ENCODE peak calls at places on chromosomes 4 and X, in seven cellular contexts. W, Y, P, X, D, N and S are unnamed samples.

GRCh38 chr4:3723232-3723642 is 42.9 kb upstream of the ADRA2C start:
- DNase-seq in D (no peak), N (no peak), Y (no peak), X (no peak), P (no peak), W (no peak), S (no peak)

GRCh38 chrX:38817004-38817703 is 15.9 kb downstream of the MID1IP1 start:
- DNase-seq in P (peak; percentile 53), D (no peak), N (peak; percentile 53), X (no peak), Y (peak; percentile 22), W (no peak), S (peak; percentile 64)

GRCh38 chr4:129926936-129927335 is 831.0 kb downstream of the C4orf33 start:
- DNase-seq in N (no peak), Y (peak; percentile 52), P (peak; percentile 5), D (no peak), X (no peak), W (no peak), S (no peak)

GRCh38 chr4:10033191-10033881 is 12.0 kb upstream of the SLC2A9 start:
- DNase-seq in P (peak; percentile 8), N (no peak), W (no peak), X (peak; percentile 17), Y (no peak), D (no peak), S (peak; percentile 72)

GRCh38 chrX:97389761-97390192 is 506.1 kb downstream of the RPA4 start:
- DNase-seq in N (no peak), X (no peak), D (no peak), Y (no peak), P (peak; percentile 68), W (no peak), S (no peak)

GRCh38 chrX:68072016-68072415 is 361.3 kb downstream of the OPHN1 start:
- DNase-seq in W (no peak), X (no peak), P (peak; percentile 58), Y (peak; percentile 2), N (no peak), D (no peak), S (no peak)

GRCh38 chr4:54484361-54484760 is 173.4 kb upstream of the KIT start:
- DNase-seq in N (no peak), W (no peak), D (no peak), Y (no peak), X (peak; percentile 72), P (peak; percentile 18), S (no peak)

GRCh38 chrX:72052415-72053090 is 79.2 kb downstream of the RTL5 start:
- DNase-seq in Y (peak; percentile 21), D (no peak), W (no peak), P (no peak), X (no peak), N (no peak), S (no peak)

GRCh38 chr4:140358281-140358680 is 15.2 kb upstream of the SCOC start:
- DNase-seq in N (no peak), X (no peak), P (no peak), W (no peak), D (no peak), Y (no peak), S (no peak)

GRCh38 chrX:155747520-155747919 is 133.6 kb upstream of the VAMP7 start:
- DNase-seq in D (no peak), W (no peak), N (no peak), Y (peak; percentile 8), P (peak; percentile 54), X (no peak), S (peak; percentile 53)
- H3K4me3 ChIP-seq in D (no peak overlapping the region), W (no peak overlapping the region), N (no peak overlapping the region), Y (no peak overlapping the region), P (no peak overlapping the region), X (no peak overlapping the region), S (no peak overlapping the region)

GRCh38 chr4:104490096-104490769 is 4.5 kb downstream of the CXXC4 start:
- DNase-seq in W (no peak), X (no peak), Y (no peak), P (no peak), D (no peak), N (no peak), S (no peak)

GRCh38 chr4:104489731-104490095 is 5.0 kb downstream of the CXXC4 start:
- DNase-seq in N (no peak), W (no peak), X (no peak), D (no peak), Y (no peak), P (no peak), S (no peak)

GRCh38 chr4:104491826-104492771 is 2.6 kb downstream of the CXXC4 start:
- DNase-seq in P (no peak), W (no peak), Y (peak; percentile 56), N (no peak), D (no peak), X (no peak), S (no peak)

GRCh38 chr4:104491396-104491821 is 3.3 kb downstream of the CXXC4 start:
- DNase-seq in W (peak; percentile 83), X (no peak), N (peak; percentile 57), Y (peak; percentile 75), P (no peak), D (peak; percentile 79), S (peak; percentile 16)

GRCh38 chr4:104490770-104491395 is 3.8 kb downstream of the CXXC4 start:
- DNase-seq in N (peak; percentile 43), W (peak; percentile 93), D (peak; percentile 80), X (peak; percentile 49), Y (peak; percentile 91), P (peak; percentile 38), S (peak; percentile 85)
- H3K4me1 ChIP-seq in N (peaks cover 15% of the 10 kb centered on the region), W (no peaks in the 10 kb centered on the region), D (no peaks in the 10 kb centered on the region), X (peaks cover 3% of the 10 kb centered on the region), Y (peaks cover 43% of the 10 kb centered on the region), P (no peaks in the 10 kb centered on the region), S (no peaks in the 10 kb centered on the region)

GRCh38 chr4:26732356-26732755 is 128.3 kb upstream of the STIM2 start:
- DNase-seq in X (no peak), N (no peak), P (no peak), D (no peak), W (no peak), Y (no peak), S (no peak)

GRCh38 chr4:26741491-26741871 is 119.2 kb upstream of the STIM2 start:
- DNase-seq in W (no peak), Y (peak; percentile 71), N (no peak), X (no peak), P (no peak), D (no peak), S (no peak)

GRCh38 chr4:26736621-26737020 is 124.0 kb upstream of the STIM2 start:
- DNase-seq in X (no peak), Y (no peak), N (no peak), P (no peak), W (no peak), D (no peak), S (no peak)

DNA sequence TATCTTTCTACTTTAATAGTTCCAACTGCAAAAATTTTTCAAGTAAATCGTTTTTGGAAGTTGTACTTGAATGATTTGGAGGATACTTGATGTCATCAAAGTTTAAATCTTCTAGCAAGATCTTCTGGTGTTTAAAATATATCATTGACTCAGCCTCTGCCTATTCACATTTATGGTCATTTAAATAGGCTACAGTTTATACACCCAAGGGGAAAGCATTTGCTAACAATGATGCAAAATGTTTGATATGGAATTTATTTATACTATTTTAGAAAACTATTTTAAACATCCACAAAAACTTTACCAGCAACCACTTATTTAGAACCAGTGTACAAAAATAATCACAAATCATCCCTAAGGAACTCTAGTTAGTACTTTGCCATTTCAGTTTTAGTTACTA is 123.3 kb upstream of the STIM2 start:
- DNase-seq in N (no peak), Y (no peak), D (no peak), X (no peak), W (no peak), P (no peak), S (no peak)
- H3K4me3 ChIP-seq in N (no peak overlapping the region), Y (no peak overlapping the region), D (no peak overlapping the region), X (no peak overlapping the region), W (no peak overlapping the region), P (no peak overlapping the region), S (no peak overlapping the region)

GRCh38 chr4:153523941-153524386 is 57.8 kb downstream of the TMEM131L start:
- DNase-seq in X (no peak), W (no peak), D (no peak), N (no peak), P (no peak), Y (no peak), S (no peak)

GRCh38 chr4:153521995-153522799 is 56.0 kb downstream of the TMEM131L start:
- DNase-seq in D (no peak), X (no peak), N (no peak), Y (no peak), W (no peak), P (no peak), S (no peak)

GRCh38 chr4:153522800-153523089 is 56.6 kb downstream of the TMEM131L start:
- DNase-seq in Y (no peak), D (no peak), X (no peak), P (no peak), W (no peak), N (no peak), S (no peak)

GRCh38 chr4:153521467-153521866 is 55.3 kb downstream of the TMEM131L start:
- DNase-seq in Y (no peak), N (no peak), W (no peak), D (no peak), P (no peak), X (no peak), S (no peak)

GRCh38 chr4:153523171-153523757 is 57.1 kb downstream of the TMEM131L start:
- DNase-seq in D (no peak), P (no peak), N (no peak), Y (no peak), X (no peak), W (no peak), S (no peak)
- H3K4me1 ChIP-seq in D (peaks cover 81% of the 10 kb centered on the region), P (no peaks in the 10 kb centered on the region), N (peaks cover 60% of the 10 kb centered on the region), Y (peaks cover 35% of the 10 kb centered on the region), X (no peaks in the 10 kb centered on the region), W (peaks cover 19% of the 10 kb centered on the region), S (peaks cover 62% of the 10 kb centered on the region)

GRCh38 chr4:189162888-189163287 is 777.8 kb upstream of the FRG1 start:
- DNase-seq in D (no peak), X (no peak), N (no peak), P (no peak), W (no peak), Y (no peak), S (no peak)

GRCh38 chr4:189162073-189162789 is 778.4 kb upstream of the FRG1 start:
- DNase-seq in Y (no peak), D (peak; percentile 27), N (no peak), X (no peak), P (no peak), W (no peak), S (no peak)
- H3K4me3 ChIP-seq in Y (no peak overlapping the region), D (no peak overlapping the region), N (no peak overlapping the region), X (no peak overlapping the region), P (no peak overlapping the region), W (no peak overlapping the region), S (no peak overlapping the region)

DNA sequence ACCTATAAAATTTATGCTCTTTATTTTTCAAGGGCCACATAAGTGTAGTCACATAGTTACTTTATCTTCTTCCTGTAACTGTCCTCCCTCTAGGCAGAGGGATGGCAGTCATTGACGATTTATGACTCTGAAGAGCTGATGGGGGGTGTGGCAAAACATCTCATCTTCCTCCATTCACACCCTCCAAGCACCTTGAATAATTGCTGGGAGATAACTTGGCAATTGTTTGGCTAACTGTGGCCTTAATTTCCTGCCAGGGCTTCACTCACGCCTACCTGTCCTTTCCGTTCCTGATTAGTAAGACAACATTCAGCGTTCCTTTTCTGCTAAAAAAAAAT is 329.2 kb downstream of the ARHGAP10 start:
- DNase-seq in W (no peak), N (no peak), X (no peak), D (no peak), P (no peak), Y (no peak), S (no peak)
- H3K4me1 ChIP-seq in W (no peaks in the 10 kb centered on the region), N (no peaks in the 10 kb centered on the region), X (no peaks in the 10 kb centered on the region), D (peaks cover 7% of the 10 kb centered on the region), P (no peaks in the 10 kb centered on the region), Y (peaks cover 18% of the 10 kb centered on the region), S (peaks cover 40% of the 10 kb centered on the region)